ENCODE peak calls at places on chromosomes 11 and 22, in ten cellular contexts. One of them, this sample, is unnamed.

GRCh38 chr11:8768625-8769333 is 86.2 kb downstream of the RPL27A start:
- DNase-seq in activated T-cell treated with anti-CD3 and anti-CD28 coated beads for 1 hour: no peak
- DNase-seq in stimulated activated CD8-positive, alpha-beta memory T cell treated with anti-CD3 and anti-CD28 coated beads, Interleukin-15, amount 100 ng/mL, for 4 hours: no peak
- DNase-seq in GM20000: no peak
- DNase-seq in upper lobe of right lung: no peak
- DNase-seq in iris pigment epithelial cell: peak
- DNase-seq in NAMALWA: no peak
- DNase-seq in HTR-8/SVneo: peak
- DNase-seq in activated CD4-positive, alpha-beta memory T cell treated with anti-CD3 and anti-CD28 coated beads, Interleukin-2, amount 10 ng/mL, durations not matched to agents 7 days and 5 days: no peak
- DNase-seq in mucosa of descending colon: no peak
- DNase-seq in this sample: peak

GRCh38 chr22:17921871-17922821 is 102.2 kb downstream of the MICAL3 start:
- DNase-seq in upper lobe of right lung: no peak
- DNase-seq in iris pigment epithelial cell: no peak
- DNase-seq in GM20000: no peak
- DNase-seq in stimulated activated CD8-positive, alpha-beta memory T cell treated with anti-CD3 and anti-CD28 coated beads, Interleukin-15, amount 100 ng/mL, for 4 hours: no peak
- DNase-seq in NAMALWA: no peak
- DNase-seq in mucosa of descending colon: no peak
- DNase-seq in HTR-8/SVneo: no peak
- DNase-seq in activated CD4-positive, alpha-beta memory T cell treated with anti-CD3 and anti-CD28 coated beads, Interleukin-2, amount 10 ng/mL, durations not matched to agents 7 days and 5 days: no peak
- DNase-seq in activated T-cell treated with anti-CD3 and anti-CD28 coated beads for 1 hour: no peak
- DNase-seq in this sample: no peak

GRCh38 chr11:126265801-126266200 is 2.9 kb downstream of the SRPRA start:
- DNase-seq in iris pigment epithelial cell: peak
- DNase-seq in HTR-8/SVneo: no peak
- DNase-seq in GM20000: no peak
- DNase-seq in mucosa of descending colon: no peak
- DNase-seq in NAMALWA: peak
- DNase-seq in activated T-cell treated with anti-CD3 and anti-CD28 coated beads for 1 hour: no peak
- DNase-seq in upper lobe of right lung: no peak
- DNase-seq in stimulated activated CD8-positive, alpha-beta memory T cell treated with anti-CD3 and anti-CD28 coated beads, Interleukin-15, amount 100 ng/mL, for 4 hours: no peak
- DNase-seq in activated CD4-positive, alpha-beta memory T cell treated with anti-CD3 and anti-CD28 coated beads, Interleukin-2, amount 10 ng/mL, durations not matched to agents 7 days and 5 days: no peak
- DNase-seq in this sample: no peak

GRCh38 chr11:8822476-8822875 is 88.5 kb upstream of the AKIP1 start:
- DNase-seq in stimulated activated CD8-positive, alpha-beta memory T cell treated with anti-CD3 and anti-CD28 coated beads, Interleukin-15, amount 100 ng/mL, for 4 hours: no peak
- DNase-seq in HTR-8/SVneo: no peak
- DNase-seq in upper lobe of right lung: no peak
- DNase-seq in activated CD4-positive, alpha-beta memory T cell treated with anti-CD3 and anti-CD28 coated beads, Interleukin-2, amount 10 ng/mL, durations not matched to agents 7 days and 5 days: no peak
- DNase-seq in NAMALWA: no peak
- DNase-seq in activated T-cell treated with anti-CD3 and anti-CD28 coated beads for 1 hour: no peak
- DNase-seq in mucosa of descending colon: no peak
- DNase-seq in GM20000: no peak
- DNase-seq in iris pigment epithelial cell: no peak
- DNase-seq in this sample: no peak

GRCh38 chr11:10920205-10920604 is 62.4 kb upstream of the ZBED5 start:
- DNase-seq in stimulated activated CD8-positive, alpha-beta memory T cell treated with anti-CD3 and anti-CD28 coated beads, Interleukin-15, amount 100 ng/mL, for 4 hours: no peak
- DNase-seq in HTR-8/SVneo: no peak
- DNase-seq in upper lobe of right lung: no peak
- DNase-seq in activated T-cell treated with anti-CD3 and anti-CD28 coated beads for 1 hour: no peak
- DNase-seq in iris pigment epithelial cell: peak
- DNase-seq in GM20000: no peak
- DNase-seq in NAMALWA: no peak
- DNase-seq in activated CD4-positive, alpha-beta memory T cell treated with anti-CD3 and anti-CD28 coated beads, Interleukin-2, amount 10 ng/mL, durations not matched to agents 7 days and 5 days: no peak
- DNase-seq in mucosa of descending colon: no peak
- DNase-seq in this sample: peak

GRCh38 chr11:117833401-117833891 is 8.9 kb upstream of the FXYD2 start:
- DNase-seq in GM20000: no peak
- DNase-seq in NAMALWA: no peak
- DNase-seq in activated T-cell treated with anti-CD3 and anti-CD28 coated beads for 1 hour: no peak
- DNase-seq in HTR-8/SVneo: no peak
- DNase-seq in iris pigment epithelial cell: no peak
- DNase-seq in mucosa of descending colon: peak
- DNase-seq in stimulated activated CD8-positive, alpha-beta memory T cell treated with anti-CD3 and anti-CD28 coated beads, Interleukin-15, amount 100 ng/mL, for 4 hours: no peak
- DNase-seq in upper lobe of right lung: peak
- DNase-seq in activated CD4-positive, alpha-beta memory T cell treated with anti-CD3 and anti-CD28 coated beads, Interleukin-2, amount 10 ng/mL, durations not matched to agents 7 days and 5 days: no peak
- DNase-seq in this sample: no peak

GRCh38 chr22:49382451-49382735 is 445.3 kb downstream of the BRD1 start:
- DNase-seq in GM20000: no peak
- DNase-seq in upper lobe of right lung: no peak
- DNase-seq in activated T-cell treated with anti-CD3 and anti-CD28 coated beads for 1 hour: no peak
- DNase-seq in NAMALWA: no peak
- DNase-seq in stimulated activated CD8-positive, alpha-beta memory T cell treated with anti-CD3 and anti-CD28 coated beads, Interleukin-15, amount 100 ng/mL, for 4 hours: no peak
- DNase-seq in mucosa of descending colon: peak
- DNase-seq in HTR-8/SVneo: no peak
- DNase-seq in iris pigment epithelial cell: no peak
- DNase-seq in activated CD4-positive, alpha-beta memory T cell treated with anti-CD3 and anti-CD28 coated beads, Interleukin-2, amount 10 ng/mL, durations not matched to agents 7 days and 5 days: no peak
- DNase-seq in this sample: no peak

GRCh38 chr11:3123761-3124733 is 41.1 kb downstream of the OSBPL5 start:
- DNase-seq in stimulated activated CD8-positive, alpha-beta memory T cell treated with anti-CD3 and anti-CD28 coated beads, Interleukin-15, amount 100 ng/mL, for 4 hours: no peak
- DNase-seq in HTR-8/SVneo: peak
- DNase-seq in GM20000: no peak
- DNase-seq in upper lobe of right lung: peak
- DNase-seq in activated T-cell treated with anti-CD3 and anti-CD28 coated beads for 1 hour: no peak
- DNase-seq in mucosa of descending colon: peak
- DNase-seq in activated CD4-positive, alpha-beta memory T cell treated with anti-CD3 and anti-CD28 coated beads, Interleukin-2, amount 10 ng/mL, durations not matched to agents 7 days and 5 days: no peak
- DNase-seq in iris pigment epithelial cell: peak
- DNase-seq in NAMALWA: no peak
- DNase-seq in this sample: peak

GRCh38 chr11:12591706-12592105 is 82.5 kb upstream of the TEAD1 start:
- DNase-seq in activated T-cell treated with anti-CD3 and anti-CD28 coated beads for 1 hour: no peak
- DNase-seq in HTR-8/SVneo: no peak
- DNase-seq in stimulated activated CD8-positive, alpha-beta memory T cell treated with anti-CD3 and anti-CD28 coated beads, Interleukin-15, amount 100 ng/mL, for 4 hours: no peak
- DNase-seq in upper lobe of right lung: no peak
- DNase-seq in GM20000: no peak
- DNase-seq in iris pigment epithelial cell: no peak
- DNase-seq in mucosa of descending colon: no peak
- DNase-seq in activated CD4-positive, alpha-beta memory T cell treated with anti-CD3 and anti-CD28 coated beads, Interleukin-2, amount 10 ng/mL, durations not matched to agents 7 days and 5 days: no peak
- DNase-seq in NAMALWA: no peak
- DNase-seq in this sample: no peak

GRCh38 chr22:50271519-50271970 is 1.4 kb upstream of the MAPK11 start:
- DNase-seq in activated T-cell treated with anti-CD3 and anti-CD28 coated beads for 1 hour: peak
- DNase-seq in iris pigment epithelial cell: peak
- DNase-seq in GM20000: peak
- DNase-seq in stimulated activated CD8-positive, alpha-beta memory T cell treated with anti-CD3 and anti-CD28 coated beads, Interleukin-15, amount 100 ng/mL, for 4 hours: no peak
- DNase-seq in upper lobe of right lung: peak
- DNase-seq in mucosa of descending colon: peak
- DNase-seq in NAMALWA: peak
- DNase-seq in activated CD4-positive, alpha-beta memory T cell treated with anti-CD3 and anti-CD28 coated beads, Interleukin-2, amount 10 ng/mL, durations not matched to agents 7 days and 5 days: peak
- DNase-seq in HTR-8/SVneo: no peak
- DNase-seq in this sample: no peak

GRCh38 chr22:24819941-24820461 is 14.0 kb downstream of the SGSM1 start:
- DNase-seq in GM20000: no peak
- DNase-seq in activated CD4-positive, alpha-beta memory T cell treated with anti-CD3 and anti-CD28 coated beads, Interleukin-2, amount 10 ng/mL, durations not matched to agents 7 days and 5 days: no peak
- DNase-seq in HTR-8/SVneo: no peak
- DNase-seq in mucosa of descending colon: peak
- DNase-seq in iris pigment epithelial cell: no peak
- DNase-seq in NAMALWA: no peak
- DNase-seq in activated T-cell treated with anti-CD3 and anti-CD28 coated beads for 1 hour: no peak
- DNase-seq in stimulated activated CD8-positive, alpha-beta memory T cell treated with anti-CD3 and anti-CD28 coated beads, Interleukin-15, amount 100 ng/mL, for 4 hours: no peak
- DNase-seq in upper lobe of right lung: peak
- DNase-seq in this sample: no peak

GRCh38 chr11:77287615-77288273 is 13.7 kb downstream of the GDPD4 start:
- DNase-seq in stimulated activated CD8-positive, alpha-beta memory T cell treated with anti-CD3 and anti-CD28 coated beads, Interleukin-15, amount 100 ng/mL, for 4 hours: no peak
- DNase-seq in mucosa of descending colon: no peak
- DNase-seq in activated T-cell treated with anti-CD3 and anti-CD28 coated beads for 1 hour: no peak
- DNase-seq in activated CD4-positive, alpha-beta memory T cell treated with anti-CD3 and anti-CD28 coated beads, Interleukin-2, amount 10 ng/mL, durations not matched to agents 7 days and 5 days: no peak
- DNase-seq in upper lobe of right lung: no peak
- DNase-seq in GM20000: no peak
- DNase-seq in HTR-8/SVneo: peak
- DNase-seq in iris pigment epithelial cell: peak
- DNase-seq in NAMALWA: no peak
- DNase-seq in this sample: peak

GRCh38 chr22:45531944-45532631 is 29.4 kb downstream of the FBLN1 start:
- DNase-seq in stimulated activated CD8-positive, alpha-beta memory T cell treated with anti-CD3 and anti-CD28 coated beads, Interleukin-15, amount 100 ng/mL, for 4 hours: no peak
- DNase-seq in GM20000: no peak
- DNase-seq in activated T-cell treated with anti-CD3 and anti-CD28 coated beads for 1 hour: no peak
- DNase-seq in iris pigment epithelial cell: no peak
- DNase-seq in activated CD4-positive, alpha-beta memory T cell treated with anti-CD3 and anti-CD28 coated beads, Interleukin-2, amount 10 ng/mL, durations not matched to agents 7 days and 5 days: no peak
- DNase-seq in upper lobe of right lung: no peak
- DNase-seq in NAMALWA: no peak
- DNase-seq in HTR-8/SVneo: no peak
- DNase-seq in mucosa of descending colon: no peak
- DNase-seq in this sample: no peak

GRCh38 chr11:133945087-133945974 is 11.4 kb downstream of the IGSF9B start:
- DNase-seq in stimulated activated CD8-positive, alpha-beta memory T cell treated with anti-CD3 and anti-CD28 coated beads, Interleukin-15, amount 100 ng/mL, for 4 hours: peak
- DNase-seq in mucosa of descending colon: peak
- DNase-seq in activated CD4-positive, alpha-beta memory T cell treated with anti-CD3 and anti-CD28 coated beads, Interleukin-2, amount 10 ng/mL, durations not matched to agents 7 days and 5 days: peak
- DNase-seq in GM20000: no peak
- DNase-seq in HTR-8/SVneo: no peak
- DNase-seq in iris pigment epithelial cell: no peak
- DNase-seq in upper lobe of right lung: no peak
- DNase-seq in NAMALWA: no peak
- DNase-seq in activated T-cell treated with anti-CD3 and anti-CD28 coated beads for 1 hour: peak
- DNase-seq in this sample: peak

GRCh38 chr11:93051181-93051580 is 81.7 kb downstream of the MTNR1B start:
- DNase-seq in activated CD4-positive, alpha-beta memory T cell treated with anti-CD3 and anti-CD28 coated beads, Interleukin-2, amount 10 ng/mL, durations not matched to agents 7 days and 5 days: no peak
- DNase-seq in mucosa of descending colon: no peak
- DNase-seq in upper lobe of right lung: no peak
- DNase-seq in HTR-8/SVneo: no peak
- DNase-seq in GM20000: no peak
- DNase-seq in activated T-cell treated with anti-CD3 and anti-CD28 coated beads for 1 hour: no peak
- DNase-seq in NAMALWA: no peak
- DNase-seq in stimulated activated CD8-positive, alpha-beta memory T cell treated with anti-CD3 and anti-CD28 coated beads, Interleukin-15, amount 100 ng/mL, for 4 hours: no peak
- DNase-seq in iris pigment epithelial cell: peak
- DNase-seq in this sample: peak

GRCh38 chr22:49930596-49931412 is 12.4 kb downstream of the CRELD2 start:
- DNase-seq in GM20000: peak
- DNase-seq in stimulated activated CD8-positive, alpha-beta memory T cell treated with anti-CD3 and anti-CD28 coated beads, Interleukin-15, amount 100 ng/mL, for 4 hours: no peak
- DNase-seq in activated T-cell treated with anti-CD3 and anti-CD28 coated beads for 1 hour: no peak
- DNase-seq in upper lobe of right lung: peak
- DNase-seq in HTR-8/SVneo: peak
- DNase-seq in mucosa of descending colon: no peak
- DNase-seq in NAMALWA: peak
- DNase-seq in iris pigment epithelial cell: no peak
- DNase-seq in activated CD4-positive, alpha-beta memory T cell treated with anti-CD3 and anti-CD28 coated beads, Interleukin-2, amount 10 ng/mL, durations not matched to agents 7 days and 5 days: peak
- DNase-seq in this sample: peak

GRCh38 chr11:60158666-60159065 is 24.2 kb downstream of the MS4A6A start:
- DNase-seq in activated T-cell treated with anti-CD3 and anti-CD28 coated beads for 1 hour: no peak
- DNase-seq in upper lobe of right lung: no peak
- DNase-seq in HTR-8/SVneo: no peak
- DNase-seq in activated CD4-positive, alpha-beta memory T cell treated with anti-CD3 and anti-CD28 coated beads, Interleukin-2, amount 10 ng/mL, durations not matched to agents 7 days and 5 days: no peak
- DNase-seq in mucosa of descending colon: no peak
- DNase-seq in NAMALWA: no peak
- DNase-seq in GM20000: no peak
- DNase-seq in stimulated activated CD8-positive, alpha-beta memory T cell treated with anti-CD3 and anti-CD28 coated beads, Interleukin-15, amount 100 ng/mL, for 4 hours: no peak
- DNase-seq in iris pigment epithelial cell: no peak
- DNase-seq in this sample: no peak